ENCODE peak calls at places on chromosomes 4 and X, in eight cellular contexts. One of them, this sample, is unnamed.

GRCh38 chr4:182339246-182339645 is 96.0 kb downstream of the TENM3 start:
- DNase-seq in HCT116: no peak
- DNase-seq in GM12878: no peak
- DNase-seq in endothelial cell of umbilical vein: no peak
- DNase-seq in upper lobe of left lung: no peak
- DNase-seq in Panc1: no peak
- DNase-seq in GM12891: no peak
- DNase-seq in sigmoid colon: no peak
- DNase-seq in this sample: no peak

GRCh38 chrX:7330971-7331746 is 183.2 kb upstream of the PUDP start:
- DNase-seq in HCT116: no peak
- DNase-seq in GM12878: no peak
- DNase-seq in endothelial cell of umbilical vein: no peak
- DNase-seq in upper lobe of left lung: no peak
- DNase-seq in Panc1: no peak
- DNase-seq in GM12891: no peak
- DNase-seq in sigmoid colon: no peak
- DNase-seq in this sample: no peak

GRCh38 chr4:147620315-147620714 is 3.1 kb downstream of the TMEM184C start:
- DNase-seq in HCT116: no peak
- DNase-seq in GM12878: no peak
- DNase-seq in endothelial cell of umbilical vein: no peak
- DNase-seq in upper lobe of left lung: no peak
- DNase-seq in Panc1: no peak
- DNase-seq in GM12891: no peak
- DNase-seq in sigmoid colon: no peak
- DNase-seq in this sample: no peak

GRCh38 chr4:134677209-134677814 is 475.7 kb upstream of the PABPC4L start:
- DNase-seq in HCT116: no peak
- DNase-seq in GM12878: no peak
- DNase-seq in endothelial cell of umbilical vein: no peak
- DNase-seq in upper lobe of left lung: no peak
- DNase-seq in Panc1: no peak
- DNase-seq in GM12891: no peak
- DNase-seq in sigmoid colon: no peak
- DNase-seq in this sample: no peak

GRCh38 chr4:164783966-164784365 is 30.0 kb downstream of the SMIM31 start:
- DNase-seq in HCT116: no peak
- DNase-seq in GM12878: no peak
- DNase-seq in endothelial cell of umbilical vein: no peak
- DNase-seq in upper lobe of left lung: no peak
- DNase-seq in Panc1: no peak
- DNase-seq in GM12891: no peak
- DNase-seq in sigmoid colon: no peak
- DNase-seq in this sample: no peak

GRCh38 chr4:122672091-122672490 is 51.2 kb upstream of the IL21 start:
- DNase-seq in HCT116: no peak
- DNase-seq in GM12878: no peak
- DNase-seq in endothelial cell of umbilical vein: peak
- DNase-seq in upper lobe of left lung: no peak
- DNase-seq in Panc1: no peak
- DNase-seq in GM12891: no peak
- DNase-seq in sigmoid colon: no peak
- DNase-seq in this sample: no peak

GRCh38 chr4:2357821-2358745 is 60.4 kb downstream of the ZFYVE28 start:
- DNase-seq in HCT116: no peak
- DNase-seq in GM12878: no peak
- DNase-seq in endothelial cell of umbilical vein: no peak
- DNase-seq in upper lobe of left lung: no peak
- DNase-seq in Panc1: no peak
- DNase-seq in GM12891: no peak
- DNase-seq in sigmoid colon: peak
- DNase-seq in this sample: no peak

GRCh38 chrX:77505227-77505626 is 58.0 kb downstream of the FGF16 start:
- DNase-seq in HCT116: no peak
- DNase-seq in GM12878: no peak
- DNase-seq in endothelial cell of umbilical vein: peak
- DNase-seq in upper lobe of left lung: no peak
- DNase-seq in Panc1: no peak
- DNase-seq in GM12891: no peak
- DNase-seq in sigmoid colon: no peak
- DNase-seq in this sample: peak

GRCh38 chrX:15146515-15146914 is 123.4 kb downstream of the ASB9 start:
- DNase-seq in HCT116: no peak
- DNase-seq in GM12878: no peak
- DNase-seq in endothelial cell of umbilical vein: peak
- DNase-seq in upper lobe of left lung: no peak
- DNase-seq in Panc1: no peak
- DNase-seq in GM12891: no peak
- DNase-seq in sigmoid colon: no peak
- DNase-seq in this sample: no peak

GRCh38 chrX:74514384-74514783 is 93.1 kb downstream of the SLC16A2 start:
- DNase-seq in HCT116: no peak
- DNase-seq in GM12878: no peak
- DNase-seq in endothelial cell of umbilical vein: no peak
- DNase-seq in upper lobe of left lung: no peak
- DNase-seq in Panc1: no peak
- DNase-seq in GM12891: no peak
- DNase-seq in sigmoid colon: no peak
- DNase-seq in this sample: no peak

GRCh38 chr4:40311811-40312346 is 23.3 kb upstream of the CHRNA9 start:
- DNase-seq in HCT116: no peak
- DNase-seq in GM12878: no peak
- DNase-seq in endothelial cell of umbilical vein: peak
- DNase-seq in upper lobe of left lung: no peak
- DNase-seq in Panc1: no peak
- DNase-seq in GM12891: no peak
- DNase-seq in sigmoid colon: no peak
- DNase-seq in this sample: no peak

GRCh38 chr4:129037093-129037492 is 56.2 kb downstream of the SCLT1 start:
- DNase-seq in HCT116: no peak
- DNase-seq in GM12878: no peak
- DNase-seq in endothelial cell of umbilical vein: no peak
- DNase-seq in upper lobe of left lung: no peak
- DNase-seq in Panc1: no peak
- DNase-seq in GM12891: no peak
- DNase-seq in sigmoid colon: no peak
- DNase-seq in this sample: no peak

GRCh38 chr4:38663021-38663800 is 788 bp upstream of the KLF3 start:
- DNase-seq in HCT116: no peak
- DNase-seq in GM12878: no peak
- DNase-seq in endothelial cell of umbilical vein: peak
- DNase-seq in upper lobe of left lung: no peak
- DNase-seq in Panc1: no peak
- DNase-seq in GM12891: peak
- DNase-seq in sigmoid colon: peak
- DNase-seq in this sample: no peak

GRCh38 chrX:14359316-14359715 is 170.0 kb upstream of the GLRA2 start:
- DNase-seq in HCT116: no peak
- DNase-seq in GM12878: no peak
- DNase-seq in endothelial cell of umbilical vein: no peak
- DNase-seq in upper lobe of left lung: no peak
- DNase-seq in Panc1: no peak
- DNase-seq in GM12891: no peak
- DNase-seq in sigmoid colon: no peak
- DNase-seq in this sample: no peak

GRCh38 chr4:21819086-21819485 is 129.5 kb downstream of the KCNIP4 start:
- DNase-seq in HCT116: no peak
- DNase-seq in GM12878: no peak
- DNase-seq in endothelial cell of umbilical vein: peak
- DNase-seq in upper lobe of left lung: no peak
- DNase-seq in Panc1: no peak
- DNase-seq in GM12891: no peak
- DNase-seq in sigmoid colon: no peak
- DNase-seq in this sample: no peak

GRCh38 chr4:47519239-47519883 is 34.3 kb downstream of the ATP10D start:
- DNase-seq in HCT116: no peak
- DNase-seq in GM12878: peak
- DNase-seq in endothelial cell of umbilical vein: no peak
- DNase-seq in upper lobe of left lung: no peak
- DNase-seq in Panc1: no peak
- DNase-seq in GM12891: no peak
- DNase-seq in sigmoid colon: no peak
- DNase-seq in this sample: no peak

DNA sequence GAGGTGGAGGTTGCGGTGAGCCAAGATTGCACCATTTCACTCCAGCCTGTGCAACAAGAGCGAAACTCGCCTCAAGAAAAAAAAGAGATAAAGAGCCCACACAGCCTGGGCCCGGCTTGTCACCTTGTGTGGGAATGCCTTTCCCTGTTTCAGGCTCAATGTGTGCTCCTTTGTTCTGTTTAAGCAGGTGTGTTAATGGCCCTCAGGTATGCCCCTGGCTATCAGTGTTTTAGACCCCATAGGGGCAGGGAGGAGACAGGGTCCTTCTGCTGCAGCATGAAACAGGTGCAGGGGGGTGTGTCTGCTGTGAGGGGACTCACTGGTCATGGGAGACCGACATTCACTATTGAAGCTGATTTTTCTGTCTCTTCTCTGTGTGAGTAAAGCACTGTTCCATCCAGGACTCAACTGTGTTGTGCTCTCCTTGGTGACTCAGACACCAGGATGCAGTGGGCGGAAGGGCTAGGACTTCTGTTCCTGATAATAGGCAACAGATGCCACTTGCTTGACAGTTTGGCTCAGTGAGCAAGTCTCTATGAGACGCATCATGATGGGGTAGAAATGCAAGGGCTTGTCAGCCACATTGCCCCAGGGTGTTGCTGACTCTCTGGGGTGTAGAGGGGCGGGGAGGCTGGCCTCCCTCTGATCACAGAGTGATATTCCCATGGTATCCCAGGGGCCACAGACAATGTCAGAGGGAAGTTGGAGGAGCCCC is 15.6 kb upstream of the LAP3 start:
- DNase-seq in HCT116: no peak
- DNase-seq in GM12878: no peak
- DNase-seq in endothelial cell of umbilical vein: no peak
- DNase-seq in upper lobe of left lung: no peak
- DNase-seq in Panc1: no peak
- DNase-seq in GM12891: no peak
- DNase-seq in sigmoid colon: no peak
- DNase-seq in this sample: no peak
- TF ChIP-seq POLR2AphosphoS5 in HCT116: no peak
- TF ChIP-seq POLR2AphosphoS5 in GM12878: no peak
- TF ChIP-seq POLR2AphosphoS5 in endothelial cell of umbilical vein: no peak
- TF ChIP-seq POLR2AphosphoS5 in upper lobe of left lung: no peak
- TF ChIP-seq POLR2AphosphoS5 in Panc1: no peak
- TF ChIP-seq POLR2AphosphoS5 in GM12891: no peak
- TF ChIP-seq POLR2AphosphoS5 in sigmoid colon: no peak
- TF ChIP-seq POLR2AphosphoS5 in this sample: no peak

GRCh38 chrX:70452143-70452733 is 7.6 kb downstream of the DLG3 start:
- DNase-seq in HCT116: peak
- DNase-seq in GM12878: no peak
- DNase-seq in endothelial cell of umbilical vein: peak
- DNase-seq in upper lobe of left lung: peak
- DNase-seq in Panc1: no peak
- DNase-seq in GM12891: no peak
- DNase-seq in sigmoid colon: peak
- DNase-seq in this sample: no peak
- TF ChIP-seq POLR2AphosphoS5 in HCT116: peak
- TF ChIP-seq POLR2AphosphoS5 in GM12878: no peak
- TF ChIP-seq POLR2AphosphoS5 in endothelial cell of umbilical vein: no peak
- TF ChIP-seq POLR2AphosphoS5 in upper lobe of left lung: no peak
- TF ChIP-seq POLR2AphosphoS5 in Panc1: no peak
- TF ChIP-seq POLR2AphosphoS5 in GM12891: no peak
- TF ChIP-seq POLR2AphosphoS5 in sigmoid colon: no peak
- TF ChIP-seq POLR2AphosphoS5 in this sample: no peak

GRCh38 chr4:145535202-145535601 is 53.5 kb downstream of the SMAD1 start:
- DNase-seq in HCT116: no peak
- DNase-seq in GM12878: no peak
- DNase-seq in endothelial cell of umbilical vein: no peak
- DNase-seq in upper lobe of left lung: no peak
- DNase-seq in Panc1: no peak
- DNase-seq in GM12891: no peak
- DNase-seq in sigmoid colon: no peak
- DNase-seq in this sample: no peak

GRCh38 chr4:145538636-145539035 is 57.0 kb downstream of the SMAD1 start:
- DNase-seq in HCT116: no peak
- DNase-seq in GM12878: no peak
- DNase-seq in endothelial cell of umbilical vein: no peak
- DNase-seq in upper lobe of left lung: no peak
- DNase-seq in Panc1: no peak
- DNase-seq in GM12891: no peak
- DNase-seq in sigmoid colon: no peak
- DNase-seq in this sample: no peak

GRCh38 chr4:145539677-145540076 is 58.0 kb downstream of the SMAD1 start:
- DNase-seq in HCT116: no peak
- DNase-seq in GM12878: no peak
- DNase-seq in endothelial cell of umbilical vein: no peak
- DNase-seq in upper lobe of left lung: no peak
- DNase-seq in Panc1: no peak
- DNase-seq in GM12891: no peak
- DNase-seq in sigmoid colon: no peak
- DNase-seq in this sample: no peak

GRCh38 chr4:145533011-145533410 is 51.4 kb downstream of the SMAD1 start:
- DNase-seq in HCT116: no peak
- DNase-seq in GM12878: no peak
- DNase-seq in endothelial cell of umbilical vein: no peak
- DNase-seq in upper lobe of left lung: no peak
- DNase-seq in Panc1: no peak
- DNase-seq in GM12891: no peak
- DNase-seq in sigmoid colon: no peak
- DNase-seq in this sample: no peak

GRCh38 chr4:145536044-145536443 is 54.4 kb downstream of the SMAD1 start:
- DNase-seq in HCT116: no peak
- DNase-seq in GM12878: no peak
- DNase-seq in endothelial cell of umbilical vein: no peak
- DNase-seq in upper lobe of left lung: no peak
- DNase-seq in Panc1: no peak
- DNase-seq in GM12891: no peak
- DNase-seq in sigmoid colon: no peak
- DNase-seq in this sample: no peak
- TF ChIP-seq POLR2AphosphoS5 in HCT116: no peak
- TF ChIP-seq POLR2AphosphoS5 in GM12878: no peak
- TF ChIP-seq POLR2AphosphoS5 in endothelial cell of umbilical vein: no peak
- TF ChIP-seq POLR2AphosphoS5 in upper lobe of left lung: no peak
- TF ChIP-seq POLR2AphosphoS5 in Panc1: no peak
- TF ChIP-seq POLR2AphosphoS5 in GM12891: no peak
- TF ChIP-seq POLR2AphosphoS5 in sigmoid colon: no peak
- TF ChIP-seq POLR2AphosphoS5 in this sample: no peak

DNA sequence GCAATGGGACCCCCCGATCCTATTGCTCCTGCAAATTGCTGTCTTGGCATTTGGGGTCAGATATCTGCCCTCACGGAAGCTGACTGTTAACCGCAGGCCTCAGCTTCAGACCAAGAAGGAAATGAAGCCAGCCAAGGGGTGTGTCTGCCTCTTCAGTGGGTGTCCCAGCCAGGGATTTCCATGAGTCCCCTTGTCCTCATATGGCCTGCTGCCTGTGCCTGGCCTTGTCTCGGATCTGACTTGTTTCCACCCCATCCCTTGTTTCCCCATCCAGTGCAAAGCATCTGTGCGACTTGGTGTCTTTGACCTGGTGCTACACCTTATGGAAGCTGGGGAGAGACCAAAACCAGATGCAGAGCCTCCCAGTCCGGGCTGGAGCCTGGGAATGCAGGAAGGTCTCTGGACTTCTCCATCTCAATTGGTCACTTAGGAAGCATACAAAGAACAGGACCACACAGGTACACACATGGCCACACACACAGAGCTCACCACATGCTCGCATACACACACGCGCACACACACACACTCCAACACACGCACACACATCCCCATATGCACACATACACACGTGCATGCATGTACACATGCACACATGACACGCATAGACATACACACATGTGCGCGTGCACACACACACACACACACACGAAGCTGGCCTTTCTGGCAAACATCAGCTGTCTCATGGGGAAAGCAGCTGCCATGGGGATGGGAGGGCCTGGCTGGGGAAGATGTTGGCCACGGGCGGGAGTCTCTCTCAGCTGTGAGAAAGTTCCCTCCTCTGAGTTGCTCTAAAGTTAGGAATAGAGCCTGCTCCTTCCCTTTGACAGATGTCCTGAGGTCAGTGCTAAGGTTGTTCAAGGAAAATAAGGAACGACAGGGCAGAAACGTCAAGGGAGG is 65.5 kb downstream of the CRMP1 start:
- DNase-seq in HCT116: no peak
- DNase-seq in GM12878: no peak
- DNase-seq in endothelial cell of umbilical vein: peak
- DNase-seq in upper lobe of left lung: no peak
- DNase-seq in Panc1: no peak
- DNase-seq in GM12891: no peak
- DNase-seq in sigmoid colon: no peak
- DNase-seq in this sample: no peak
- TF ChIP-seq POLR2AphosphoS5 in HCT116: no peak
- TF ChIP-seq POLR2AphosphoS5 in GM12878: no peak
- TF ChIP-seq POLR2AphosphoS5 in endothelial cell of umbilical vein: peak
- TF ChIP-seq POLR2AphosphoS5 in upper lobe of left lung: no peak
- TF ChIP-seq POLR2AphosphoS5 in Panc1: no peak
- TF ChIP-seq POLR2AphosphoS5 in GM12891: no peak
- TF ChIP-seq POLR2AphosphoS5 in sigmoid colon: no peak
- TF ChIP-seq POLR2AphosphoS5 in this sample: no peak

This sample was measured in HL-60.